ENCODE peak calls at places on chromosome 5, in seven cellular contexts. X is bronchial epithelial cell, K is NCI-H460, E is WTC11, N is NCI-H1048, U is anterior cingulate cortex, V is NCI-H2029. F is an unnamed sample.

GRCh38 chr5:122870219-122870856 is 24.9 kb downstream of the SNX24 start:
- DNase-seq in X (no peak), K (no peak), E (no peak), N (no peak), U (no peak), V (no peak), F (no peak)

GRCh38 chr5:147786115-147786514 is 3.6 kb upstream of the JAKMIP2 start:
- DNase-seq in X (no peak), K (no peak), E (no peak), N (no peak), U (no peak), V (no peak), F (no peak)

GRCh38 chr5:177502886-177503285 is 5.5 kb upstream of the PDLIM7 start:
- DNase-seq in X (no peak), K (no peak), E (no peak), N (no peak), U (no peak), V (no peak), F (no peak)

GRCh38 chr5:136018814-136019777 is 9.7 kb upstream of the TGFBI start:
- DNase-seq in X (peak; percentile 56), K (peak; percentile 73), E (no peak), N (no peak), U (no peak), V (peak; percentile 33), F (no peak)

GRCh38 chr5:139422307-139422893 is 16.9 kb downstream of the DNAJC18 start:
- DNase-seq in X (peak; percentile 70), K (peak; percentile 68), E (no peak), N (no peak), U (no peak), V (peak; percentile 57), F (no peak)

GRCh38 chr5:171422902-171423663 is 3.6 kb downstream of the FGF18 start:
- DNase-seq in X (no peak), K (no peak), E (peak; percentile 28), N (no peak), U (no peak), V (no peak), F (peak; percentile 39)

GRCh38 chr5:122091942-122092600 is 14.0 kb upstream of the LOX start:
- DNase-seq in X (peak; percentile 59), K (peak; percentile 19), E (no peak), N (peak; percentile 22), U (no peak), V (no peak), F (no peak)

GRCh38 chr5:138386290-138386689 is 33.8 kb downstream of the KDM3B start:
- DNase-seq in X (no peak), K (no peak), E (no peak), N (no peak), U (no peak), V (no peak), F (peak; percentile 26)

GRCh38 chr5:89282832-89283510 is 400.0 kb upstream of the MEF2C start:
- DNase-seq in X (peak; percentile 95), K (no peak), E (no peak), N (no peak), U (no peak), V (no peak), F (no peak)

GRCh38 chr5:156328766-156329165 is 1.8 kb downstream of the SGCD start:
- DNase-seq in X (no peak), K (no peak), E (no peak), N (no peak), U (no peak), V (no peak), F (no peak)

GRCh38 chr5:141298376-141298775 is 5.5 kb downstream of the SLC25A2 start:
- DNase-seq in X (no peak), K (no peak), E (no peak), N (no peak), U (no peak), V (no peak), F (no peak)

F was measured in dorsolateral prefrontal cortex.